ENCODE peak calls at places on chromosomes 6 and 20, in five cellular contexts. T is progenitor cell of endocrine pancreas, R is GM10248, A is adrenal gland, K is breast epithelium. Y is an unnamed sample.

GRCh38 chr6:107784669-107785068 is 39.4 kb downstream of the SCML4 start:
- DNase-seq in T (no peak), A (peak), K (no peak), R (no peak), Y (no peak)

GRCh38 chr6:43256670-43257664 is 13.7 kb downstream of the TTBK1 start:
- DNase-seq in K (no peak), R (no peak), T (no peak), A (no peak), Y (no peak)

GRCh38 chr6:13407709-13408695 is 79.4 kb downstream of the GFOD1 start:
- DNase-seq in R (no peak), A (peak), K (no peak), T (no peak), Y (peak)

GRCh38 chr6:90401933-90402830 is 105.5 kb upstream of the BACH2 start:
- DNase-seq in T (no peak), K (no peak), A (no peak), R (no peak), Y (no peak)

GRCh38 chr20:63457737-63458136 is 14.7 kb downstream of the KCNQ2 start:
- DNase-seq in T (no peak), R (no peak), A (peak), K (no peak), Y (no peak)

GRCh38 chr6:8203337-8203736 is 101.0 kb upstream of the EEF1E1 start:
- DNase-seq in K (no peak), T (no peak), R (no peak), A (no peak), Y (no peak)

GRCh38 chr6:24883618-24884017 is 52.1 kb downstream of the RIPOR2 start:
- DNase-seq in A (no peak), K (no peak), T (no peak), R (no peak), Y (no peak)

GRCh38 chr6:132025468-132025867 is 74.3 kb upstream of the CCN2 start:
- DNase-seq in T (no peak), K (no peak), R (no peak), A (no peak), Y (no peak)

GRCh38 chr6:45187841-45188240 is 140.3 kb upstream of the RUNX2 start:
- DNase-seq in R (no peak), A (no peak), K (no peak), T (no peak), Y (no peak)

GRCh38 chr6:116370717-116371383 is at the start of gene DSE:
- DNase-seq in R (peak), K (peak), A (peak), T (peak), Y (peak)

GRCh38 chr6:11229267-11230043 is 3.0 kb downstream of the NEDD9 start:
- DNase-seq in K (no peak), A (no peak), T (no peak), R (no peak), Y (peak)

GRCh38 chr6:18314317-18314997 is 50.1 kb upstream of the DEK start:
- DNase-seq in R (no peak), K (no peak), A (no peak), T (no peak), Y (no peak)